ENCODE peak calls at places on chromosomes 4 and X, in six cellular contexts. R, Y, T, A, M and U are unnamed samples.

GRCh38 chr4:75099321-75099720 is 166.4 kb downstream of the PARM1 start:
- DNase-seq in R (peak; percentile 9), Y (no peak), T (no peak), A (no peak), M (no peak), U (no peak)

GRCh38 chr4:169376421-169376820 is 105.7 kb upstream of the SH3RF1 start:
- DNase-seq in R (no peak), Y (no peak), T (no peak), A (no peak), M (no peak), U (no peak)

GRCh38 chr4:140344621-140345020 is 28.8 kb upstream of the SCOC start:
- DNase-seq in R (no peak), Y (no peak), T (no peak), A (no peak), M (no peak), U (no peak)

GRCh38 chr4:37780444-37781133 is 45.9 kb upstream of the PGM2 start:
- DNase-seq in R (no peak), Y (no peak), T (no peak), A (peak; percentile 31), M (peak; percentile 21), U (no peak)

GRCh38 chrX:109199726-109200125 is 282.2 kb downstream of the GUCY2F start:
- DNase-seq in R (no peak), Y (no peak), T (no peak), A (no peak), M (no peak), U (no peak)

GRCh38 chr4:53505947-53506346 is 85.3 kb downstream of the LNX1 start:
- DNase-seq in R (no peak), Y (no peak), T (no peak), A (no peak), M (no peak), U (no peak)

GRCh38 chrX:19879181-19879580 is 8.2 kb downstream of the SH3KBP1 start:
- DNase-seq in R (no peak), Y (no peak), T (no peak), A (no peak), M (no peak), U (no peak)

GRCh38 chr4:145177906-145178538 is 2.4 kb downstream of the OTUD4 start:
- DNase-seq in R (no peak), Y (no peak), T (no peak), A (peak; percentile 20), M (no peak), U (no peak)

GRCh38 chr4:168907119-168907698 is 102.8 kb downstream of the CBR4 start:
- DNase-seq in R (no peak), Y (no peak), T (no peak), A (no peak), M (no peak), U (no peak)

GRCh38 chr4:176230827-176231226 is 35.4 kb upstream of the SPATA4 start:
- DNase-seq in R (no peak), Y (no peak), T (no peak), A (no peak), M (no peak), U (no peak)

GRCh38 chr4:38674206-38675144 is 10.5 kb downstream of the KLF3 start:
- DNase-seq in R (no peak), Y (no peak), T (no peak), A (no peak), M (no peak), U (no peak)

GRCh38 chr4:2352171-2352570 is 66.3 kb downstream of the ZFYVE28 start:
- DNase-seq in R (no peak), Y (no peak), T (no peak), A (peak; percentile 1), M (no peak), U (peak; percentile 36)

GRCh38 chr4:3494501-3494900 is 31.4 kb downstream of the DOK7 start:
- DNase-seq in R (no peak), Y (no peak), T (no peak), A (no peak), M (no peak), U (no peak)